ENCODE peak calls at places on chromosomes 16 and 17, in four cellular contexts. Y is colonic mucosa, U is thoracic aorta, W is right lobe of liver. G is an unnamed sample.

GRCh38 chr17:39283896-39284295 is 58.2 kb upstream of the STAC2 start:
- DNase-seq in Y (no peak), U (no peak), W (no peak), G (no peak)

GRCh38 chr16:85678821-85679220 is 9.9 kb downstream of the GINS2 start:
- DNase-seq in Y (no peak), W (peak; percentile 0), U (no peak), G (no peak)

GRCh38 chr17:10603889-10604288 is 53.2 kb downstream of the MYH3 start:
- DNase-seq in U (no peak), W (no peak), Y (no peak), G (no peak)

GRCh38 chr16:9913604-9914330 is 268.5 kb downstream of the GRIN2A start:
- DNase-seq in Y (no peak), W (no peak), U (no peak), G (no peak)

GRCh38 chr17:78753316-78754250 is 28.5 kb downstream of the CYTH1 start:
- DNase-seq in U (no peak), W (no peak), Y (no peak), G (no peak)

GRCh38 chr17:54969658-54970572 is 1.4 kb downstream of the STXBP4 start:
- DNase-seq in W (no peak), Y (no peak), U (no peak), G (no peak)

GRCh38 chr17:36665417-36665816 is 64.0 kb downstream of the MRM1 start:
- DNase-seq in Y (peak; percentile 40), U (no peak), W (no peak), G (no peak)

GRCh38 chr16:75379911-75380847 is 53.1 kb downstream of the CFDP1 start:
- DNase-seq in Y (peak; percentile 27), W (no peak), U (no peak), G (no peak)

GRCh38 chr16:27362570-27363245 is 39.3 kb upstream of the IL21R start:
- DNase-seq in U (no peak), W (no peak), Y (no peak), G (no peak)

GRCh38 chr16:82728901-82729300 is 102.1 kb downstream of the CDH13 start:
- DNase-seq in W (no peak), Y (no peak), U (no peak), G (no peak)

GRCh38 chr16:24748242-24748641 is 18.8 kb downstream of the TNRC6A start:
- DNase-seq in W (no peak), U (peak; percentile 55), Y (no peak), G (no peak)

GRCh38 chr16:14409563-14409962 is 220.5 kb downstream of the PARN start:
- DNase-seq in W (no peak), Y (peak; percentile 34), U (peak; percentile 51), G (peak; percentile 73)

GRCh38 chr17:82105882-82106696 is 8.1 kb upstream of the FASN start:
- DNase-seq in U (no peak), W (peak; percentile 66), Y (peak; percentile 78), G (no peak)

GRCh38 chr16:82888616-82889015 is 261.8 kb downstream of the CDH13 start:
- DNase-seq in U (no peak), Y (peak; percentile 23), W (no peak), G (no peak)

GRCh38 chr16:17827313-17827712 is 356.6 kb upstream of the XYLT1 start:
- DNase-seq in W (no peak), Y (no peak), U (no peak), G (no peak)

GRCh38 chr17:48100160-48100559 is 1.1 kb downstream of the CBX1 start:
- DNase-seq in Y (no peak), W (no peak), U (no peak), G (no peak)

GRCh38 chr16:88886915-88887521 is 20.6 kb upstream of the PABPN1L start:
- DNase-seq in W (no peak), U (no peak), Y (peak; percentile 60), G (no peak)

GRCh38 chr17:78865682-78866390 is 25.2 kb upstream of the USP36 start:
- DNase-seq in U (peak; percentile 38), W (peak; percentile 87), Y (peak; percentile 91), G (no peak)

GRCh38 chr17:37607637-37608368 is 1.4 kb downstream of the SYNRG start:
- DNase-seq in Y (no peak), U (no peak), W (peak; percentile 52), G (no peak)

GRCh38 chr16:85338989-85339388 is 226.7 kb upstream of the CIBAR2 start:
- DNase-seq in Y (no peak), W (peak; percentile 83), U (no peak), G (no peak)

GRCh38 chr16:9484436-9484835 is 393.0 kb downstream of the HAPSTR1 start:
- DNase-seq in U (no peak), W (no peak), Y (no peak), G (no peak)

GRCh38 chr17:82795615-82796014 is 43.8 kb downstream of the TBCD start:
- DNase-seq in Y (peak; percentile 63), W (no peak), U (no peak), G (no peak)

GRCh38 chr16:86294535-86294934 is 215.8 kb upstream of the FOXF1 start:
- DNase-seq in W (no peak), U (no peak), Y (peak; percentile 36), G (no peak)

GRCh38 chr16:67415872-67416793 is at the start of gene ZDHHC1:
- DNase-seq in U (no peak), Y (peak; percentile 73), W (peak; percentile 76), G (no peak)

GRCh38 chr17:65231662-65232335 is 94.6 kb downstream of the RGS9 start:
- DNase-seq in W (no peak), U (no peak), Y (peak; percentile 69), G (peak; percentile 75)

GRCh38 chr17:14622622-14623101 is 321.8 kb downstream of the HS3ST3B1 start:
- DNase-seq in W (no peak), Y (no peak), U (no peak), G (no peak)

GRCh38 chr17:40810505-40810904 is 10.7 kb upstream of the KRT28 start:
- DNase-seq in U (no peak), W (no peak), Y (no peak), G (no peak)
- H3K27ac ChIP-seq in U (peak overlapping the region; percentile 41), W (no peak overlapping the region), Y (no peak overlapping the region), G (peak overlapping the region; percentile 53)

DNA sequence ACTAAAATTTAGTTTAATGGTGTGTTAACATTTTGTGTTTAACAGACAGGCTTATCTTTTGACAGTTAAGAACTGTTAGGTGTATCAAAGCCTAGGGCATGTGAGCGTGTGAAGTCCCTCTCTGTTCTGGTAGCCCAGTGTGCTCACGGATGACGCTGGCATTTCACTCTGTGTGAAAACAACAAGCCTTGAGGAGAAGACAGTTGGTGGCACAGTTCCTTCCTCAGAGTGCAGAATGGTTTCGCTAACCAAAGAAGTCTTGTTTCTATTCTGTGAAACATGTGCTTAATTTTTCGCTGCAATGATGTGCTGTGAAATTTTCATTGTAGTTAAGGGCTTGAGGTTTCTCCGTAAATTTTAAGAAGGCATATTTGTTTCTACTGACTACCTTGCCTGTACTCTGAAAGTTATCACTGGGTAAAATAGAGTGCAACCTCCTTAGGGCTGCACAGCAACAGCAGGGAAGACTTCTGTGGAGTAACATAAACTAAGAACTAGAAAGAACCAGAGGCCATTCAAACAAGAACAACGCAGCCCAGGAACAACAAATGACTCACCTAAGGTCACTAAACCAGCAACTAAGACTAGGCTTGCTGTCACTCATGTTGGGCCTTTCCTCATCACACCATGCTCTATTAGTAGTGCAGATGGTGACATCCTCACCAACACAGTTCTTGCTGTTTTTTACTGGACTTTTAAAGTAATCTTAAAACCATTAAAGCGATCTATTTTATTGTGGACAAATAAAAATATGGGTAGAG is 33.4 kb downstream of the BRD7 start:
- DNase-seq in Y (no peak), W (no peak), U (no peak), G (no peak)
- H3K4me1 ChIP-seq in Y (peaks cover 4% of the 10 kb centered on the region), W (no peaks in the 10 kb centered on the region), U (peaks cover 18% of the 10 kb centered on the region), G (no peaks in the 10 kb centered on the region)

DNA sequence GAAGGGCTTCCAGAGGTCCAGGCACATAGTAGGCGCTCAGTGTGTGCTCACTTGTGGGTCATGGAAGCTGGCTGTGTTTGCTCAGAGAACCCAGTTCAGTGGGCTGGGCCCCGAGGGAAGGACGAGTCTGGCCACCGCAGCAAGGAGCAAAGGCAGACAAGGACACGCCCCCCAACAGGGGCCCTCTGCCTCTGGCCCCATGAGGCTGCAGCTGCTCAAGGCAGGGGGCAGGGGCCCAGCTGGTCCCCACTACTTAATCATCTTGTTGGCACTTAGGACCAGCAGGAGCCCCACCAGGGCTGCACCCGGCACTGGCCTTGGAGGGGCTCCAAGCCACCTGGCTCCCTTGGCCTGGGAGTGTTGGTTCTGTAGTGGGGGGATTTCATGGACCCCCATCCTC is 16.1 kb downstream of the KCNJ12 start:
- DNase-seq in W (no peak), U (no peak), Y (no peak), G (no peak)
- TF ChIP-seq CTCF in W (no peak), U (no peak), Y (no peak), G (no peak)

DNA sequence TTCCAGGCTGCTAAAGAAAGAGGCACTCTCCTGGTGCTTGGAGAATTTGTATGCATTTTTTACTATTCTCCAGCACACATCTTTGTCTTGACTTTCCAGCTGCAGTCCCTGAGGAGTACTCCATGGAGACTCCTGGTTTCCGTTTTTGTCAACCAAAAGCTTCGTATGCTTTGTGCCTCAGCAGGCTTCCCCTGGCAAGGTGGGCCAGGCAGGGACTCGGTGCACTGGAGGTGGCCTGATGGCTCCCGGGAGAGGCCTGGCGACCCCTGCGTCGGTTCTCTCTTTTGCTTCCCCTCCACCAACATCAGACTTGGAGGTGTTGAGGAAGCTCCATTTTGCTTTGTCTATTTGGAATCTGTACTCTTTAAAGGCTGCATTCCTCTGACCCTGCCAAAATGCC is 23.7 kb downstream of the CDK5R1 start:
- DNase-seq in U (no peak), W (no peak), Y (no peak), G (no peak)
- H3K27ac ChIP-seq in U (no peak overlapping the region), W (no peak overlapping the region), Y (no peak overlapping the region), G (no peak overlapping the region)

GRCh38 chr17:81091774-81092517 is 57.0 kb downstream of the BAIAP2 start:
- DNase-seq in Y (no peak), U (no peak), W (no peak), G (no peak)

GRCh38 chr17:81093576-81094223 is 58.7 kb downstream of the BAIAP2 start:
- DNase-seq in Y (no peak), W (no peak), U (no peak), G (no peak)

GRCh38 chr17:81091134-81091530 is 56.2 kb downstream of the BAIAP2 start:
- DNase-seq in U (no peak), W (no peak), Y (no peak), G (no peak)

GRCh38 chr17:81094224-81094743 is 59.3 kb downstream of the BAIAP2 start:
- DNase-seq in W (no peak), U (no peak), Y (no peak), G (no peak)

DNA sequence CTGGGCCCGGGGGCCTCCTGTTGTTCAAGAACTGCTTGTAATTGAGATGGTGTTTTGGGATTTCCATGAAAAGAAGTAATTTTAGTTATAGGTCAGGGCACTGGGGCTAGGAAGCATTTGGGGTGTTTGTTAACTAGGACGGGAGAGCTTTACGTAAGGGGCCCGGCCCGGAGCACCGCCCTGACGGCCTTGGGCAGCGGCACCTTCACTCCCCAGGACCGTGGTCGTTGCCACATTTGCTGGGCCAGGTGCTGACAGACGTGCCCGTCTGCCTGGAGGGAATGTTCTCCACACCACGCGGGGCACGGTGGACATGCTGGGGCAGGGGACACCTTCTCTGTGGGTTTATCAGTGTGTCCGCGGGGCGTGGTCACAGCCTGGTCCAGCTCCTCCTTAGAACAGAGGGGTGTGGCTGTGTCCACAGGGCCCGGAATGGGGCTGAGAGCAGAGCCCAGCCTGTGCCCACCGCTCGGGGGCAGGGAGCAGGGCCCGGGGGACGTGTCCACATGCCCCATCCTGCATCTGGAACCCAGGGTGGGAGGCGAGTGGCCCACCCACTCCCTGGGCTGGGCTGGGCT is 57.7 kb downstream of the BAIAP2 start:
- DNase-seq in W (no peak), U (no peak), Y (no peak), G (no peak)
- H3K4me1 ChIP-seq in W (peaks cover 31% of the 10 kb centered on the region), U (peaks cover 12% of the 10 kb centered on the region), Y (peaks cover 16% of the 10 kb centered on the region), G (peaks cover 52% of the 10 kb centered on the region)

GRCh38 chr17:44070455-44071197 is at the start of gene G6PC3:
- DNase-seq in U (peak; percentile 80), Y (peak; percentile 98), W (peak; percentile 97), G (peak; percentile 99)
- TF ChIP-seq CTCF in U (no peak), Y (no peak), W (peak; percentile 9), G (no peak)